ENCODE peak calls at places on chromosomes 11 and 22, in four cellular contexts. One of them, this sample, is unnamed.

GRCh38 chr11:65381721-65382035 is 768 bp downstream of the SLC25A45 start:
- DNase-seq in neural progenitor cell: no peak
- DNase-seq in lung: no peak
- DNase-seq in IMR-90: no peak
- DNase-seq in this sample: no peak

GRCh38 chr22:46674367-46674781 is 54.2 kb downstream of the GRAMD4 start:
- DNase-seq in neural progenitor cell: no peak
- DNase-seq in IMR-90: no peak
- DNase-seq in lung: peak
- DNase-seq in this sample: peak

GRCh38 chr22:37896181-37896592 is 9.9 kb upstream of the MICALL1 start:
- DNase-seq in lung: no peak
- DNase-seq in IMR-90: peak
- DNase-seq in neural progenitor cell: no peak
- DNase-seq in this sample: peak

GRCh38 chr22:25111579-25112517 is 87.8 kb upstream of the CRYBB3 start:
- DNase-seq in IMR-90: no peak
- DNase-seq in lung: peak
- DNase-seq in neural progenitor cell: no peak
- DNase-seq in this sample: peak

GRCh38 chr11:65915821-65916251 is 3.0 kb downstream of the C11orf68 start:
- DNase-seq in neural progenitor cell: no peak
- DNase-seq in IMR-90: peak
- DNase-seq in lung: peak
- DNase-seq in this sample: peak

GRCh38 chr11:19428206-19429001 is 187.7 kb upstream of the E2F8 start:
- DNase-seq in neural progenitor cell: peak
- DNase-seq in IMR-90: peak
- DNase-seq in lung: no peak
- DNase-seq in this sample: no peak

GRCh38 chr11:47967577-47968230 is 12.7 kb upstream of the PTPRJ start:
- DNase-seq in neural progenitor cell: no peak
- DNase-seq in IMR-90: peak
- DNase-seq in lung: no peak
- DNase-seq in this sample: peak

GRCh38 chr11:22670803-22671202 is 4.4 kb downstream of the GAS2 start:
- DNase-seq in lung: no peak
- DNase-seq in IMR-90: peak
- DNase-seq in neural progenitor cell: no peak
- DNase-seq in this sample: no peak

GRCh38 chr11:132062541-132062940 is 692.1 kb downstream of the NTM start:
- DNase-seq in neural progenitor cell: no peak
- DNase-seq in IMR-90: peak
- DNase-seq in lung: no peak
- DNase-seq in this sample: no peak

GRCh38 chr22:43136255-43136654 is 6.9 kb downstream of the MCAT start:
- DNase-seq in lung: no peak
- DNase-seq in neural progenitor cell: peak
- DNase-seq in IMR-90: peak
- DNase-seq in this sample: peak

GRCh38 chr11:13047884-13048283 is 38.8 kb downstream of the RASSF10 start:
- DNase-seq in lung: no peak
- DNase-seq in neural progenitor cell: no peak
- DNase-seq in IMR-90: no peak
- DNase-seq in this sample: no peak

GRCh38 chr22:36937319-36938027 is 24.0 kb downstream of the CSF2RB start:
- DNase-seq in neural progenitor cell: no peak
- DNase-seq in IMR-90: no peak
- DNase-seq in lung: no peak
- DNase-seq in this sample: no peak

GRCh38 chr11:78336877-78337553 is 80.6 kb downstream of the GAB2 start:
- DNase-seq in IMR-90: no peak
- DNase-seq in lung: no peak
- DNase-seq in neural progenitor cell: no peak
- DNase-seq in this sample: no peak

GRCh38 chr22:32204856-32205722 is at the start of gene RFPL2:
- DNase-seq in lung: no peak
- DNase-seq in neural progenitor cell: peak
- DNase-seq in IMR-90: peak
- DNase-seq in this sample: peak

GRCh38 chr11:19844806-19845205 is 132.2 kb downstream of the NAV2 start:
- DNase-seq in IMR-90: no peak
- DNase-seq in neural progenitor cell: no peak
- DNase-seq in lung: no peak
- DNase-seq in this sample: no peak

GRCh38 chr11:9577032-9577431 is 3.6 kb downstream of the WEE1 start:
- DNase-seq in neural progenitor cell: no peak
- DNase-seq in lung: no peak
- DNase-seq in IMR-90: peak
- DNase-seq in this sample: no peak

GRCh38 chr11:65814131-65814959 is 19.4 kb upstream of the SNX32 start:
- DNase-seq in lung: peak
- DNase-seq in IMR-90: peak
- DNase-seq in neural progenitor cell: no peak
- DNase-seq in this sample: no peak

GRCh38 chr11:46611526-46612304 is 5.3 kb downstream of the HARBI1 start:
- DNase-seq in IMR-90: no peak
- DNase-seq in lung: no peak
- DNase-seq in neural progenitor cell: no peak
- DNase-seq in this sample: no peak

GRCh38 chr22:37747715-37748100 is 50.9 kb downstream of the TRIOBP start:
- DNase-seq in IMR-90: no peak
- DNase-seq in neural progenitor cell: no peak
- DNase-seq in lung: no peak
- DNase-seq in this sample: no peak

GRCh38 chr11:66912963-66913362 is 45.2 kb downstream of the PC start:
- DNase-seq in lung: no peak
- DNase-seq in neural progenitor cell: peak
- DNase-seq in IMR-90: no peak
- DNase-seq in this sample: no peak

GRCh38 chr22:35742342-35743100 is 24.8 kb downstream of the APOL5 start:
- DNase-seq in neural progenitor cell: no peak
- DNase-seq in lung: no peak
- DNase-seq in IMR-90: peak
- DNase-seq in this sample: no peak

GRCh38 chr11:119094816-119095065 is 6.9 kb downstream of the DPAGT1 start:
- DNase-seq in neural progenitor cell: peak
- DNase-seq in lung: no peak
- DNase-seq in IMR-90: peak
- DNase-seq in this sample: peak

GRCh38 chr11:3073029-3073435 is 15.8 kb upstream of the CARS1 start:
- DNase-seq in IMR-90: peak
- DNase-seq in neural progenitor cell: no peak
- DNase-seq in lung: no peak
- DNase-seq in this sample: peak

GRCh38 chr11:70327717-70328116 is 57.2 kb downstream of the PPFIA1 start:
- DNase-seq in neural progenitor cell: no peak
- DNase-seq in lung: no peak
- DNase-seq in IMR-90: no peak
- DNase-seq in this sample: no peak

GRCh38 chr11:128664286-128664685 is 29.6 kb upstream of the FLI1 start:
- DNase-seq in neural progenitor cell: peak
- DNase-seq in IMR-90: no peak
- DNase-seq in lung: no peak
- DNase-seq in this sample: no peak

GRCh38 chr11:47269829-47270305 is at the start of gene MADD:
- DNase-seq in neural progenitor cell: peak
- DNase-seq in IMR-90: peak
- DNase-seq in lung: peak
- DNase-seq in this sample: peak

GRCh38 chr22:50101870-50102565 is 12.2 kb downstream of the MOV10L1 start:
- DNase-seq in IMR-90: no peak
- DNase-seq in neural progenitor cell: no peak
- DNase-seq in lung: no peak
- DNase-seq in this sample: no peak

GRCh38 chr22:19990188-19990587 is 26.4 kb downstream of the ARVCF start:
- DNase-seq in neural progenitor cell: no peak
- DNase-seq in IMR-90: no peak
- DNase-seq in lung: no peak
- DNase-seq in this sample: no peak